ENCODE peak calls at places on chromosomes 7 and 10, in six cellular contexts. K is mammary epithelial cell; G is amniotic epithelial cell; O is head of caudate nucleus; J is pons; E is effector memory CD8-positive, alpha-beta T cell. B is an unnamed sample.
A peak's percentile ranks its signal among the peaks of the same experiment; 100 is the strongest.

GRCh38 chr10:103790580-103790979 is 64.8 kb downstream of the SH3PXD2A start:
- DNase-seq in O (no peak), G (no peak), K (no peak), J (no peak), E (no peak), B (no peak)

GRCh38 chr10:103547391-103547946 is 54.0 kb downstream of the NEURL1 start:
- DNase-seq in G (peak; percentile 61), K (no peak), E (no peak), O (no peak), J (no peak), B (no peak)

GRCh38 chr7:134891262-134892001 is 94.9 kb upstream of the AGBL3 start:
- DNase-seq in J (peak; percentile 97), G (peak; percentile 98), O (peak; percentile 90), K (peak; percentile 98), E (no peak), B (no peak)

GRCh38 chr10:128859738-128860386 is 607.2 kb upstream of the MGMT start:
- DNase-seq in K (no peak), O (no peak), G (no peak), E (no peak), J (peak; percentile 29), B (no peak)

GRCh38 chr10:26438534-26439269 is 561 bp downstream of the APBB1IP start:
- DNase-seq in E (peak; percentile 62), O (peak; percentile 26), J (no peak), G (no peak), K (no peak), B (peak; percentile 48)

GRCh38 chr7:143252002-143252401 is 11.2 kb upstream of the GSTK1 start:
- DNase-seq in E (no peak), O (no peak), K (no peak), G (no peak), J (no peak), B (peak; percentile 14)

GRCh38 chr10:86255405-86256251 is 111.0 kb downstream of the GRID1 start:
- DNase-seq in J (no peak), E (no peak), G (no peak), O (no peak), K (no peak), B (no peak)

GRCh38 chr7:157568785-157569584 is 232.2 kb downstream of the DNAJB6 start:
- DNase-seq in K (peak; percentile 1), E (peak; percentile 49), G (no peak), J (peak; percentile 49), O (peak; percentile 72), B (peak; percentile 65)

GRCh38 chr7:50068026-50068425 is 25.0 kb downstream of the ZPBP start:
- DNase-seq in O (no peak), K (peak; percentile 47), E (no peak), J (peak; percentile 17), G (no peak), B (peak; percentile 28)

GRCh38 chr7:109844362-109844761 is 1246.6 kb upstream of the LRRN3 start:
- DNase-seq in E (no peak), K (no peak), G (no peak), J (no peak), O (peak; percentile 25), B (no peak)

GRCh38 chr10:129192344-129193128 is 274.5 kb upstream of the MGMT start:
- DNase-seq in G (no peak), E (no peak), J (no peak), O (no peak), K (no peak), B (no peak)

GRCh38 chr10:20622522-20623270 is 274.4 kb downstream of the NEBL start:
- DNase-seq in K (peak; percentile 68), E (no peak), J (no peak), O (no peak), G (peak; percentile 92), B (peak; percentile 7)

GRCh38 chr10:33798754-33799153 is 464.3 kb upstream of the NRP1 start:
- DNase-seq in J (no peak), G (peak; percentile 17), K (no peak), O (no peak), E (no peak), B (no peak)

GRCh38 chr10:105681051-105681450 is 1040.0 kb downstream of the SORCS3 start:
- DNase-seq in J (no peak), O (no peak), E (no peak), G (peak; percentile 58), K (peak; percentile 20), B (no peak)

GRCh38 chr10:71797533-71798307 is 24.4 kb upstream of the VSIR start:
- DNase-seq in E (no peak), G (no peak), O (no peak), J (no peak), K (no peak), B (peak; percentile 33)

GRCh38 chr7:87414400-87415188 is 60.9 kb downstream of the ABCB4 start:
- DNase-seq in K (no peak), E (no peak), O (no peak), J (no peak), G (peak; percentile 61), B (no peak)

GRCh38 chr7:147406521-147407115 is 1183.9 kb upstream of the C7orf33 start:
- DNase-seq in E (no peak), K (no peak), J (no peak), O (no peak), G (peak; percentile 64), B (no peak)

GRCh38 chr7:70774895-70775527 is 356.9 kb upstream of the GALNT17 start:
- DNase-seq in G (no peak), J (no peak), E (no peak), K (no peak), O (no peak), B (no peak)

GRCh38 chr7:1647961-1648631 is 22.0 kb upstream of the ELFN1 start:
- DNase-seq in G (no peak), K (no peak), J (peak; percentile 12), E (no peak), O (no peak), B (no peak)

B was measured in CD8-positive, alpha-beta memory T cell.